ENCODE peak calls at places on chromosomes 1 and 21, in seven cellular contexts. T, Z, B, H, X, I and V are unnamed samples.
A peak's percentile ranks its signal among the peaks of the same experiment; 100 is the strongest.

GRCh38 chr21:44773291-44773932 is 28.2 kb downstream of the UBE2G2 start:
- DNase-seq in I (no peak), Z (no peak), H (no peak), T (peak; percentile 34), X (no peak), B (no peak), V (no peak)

GRCh38 chr1:11680270-11681070 is 478 bp downstream of the MAD2L2 start:
- DNase-seq in I (peak; percentile 72), T (no peak), X (no peak), H (no peak), Z (no peak), B (peak; percentile 22), V (no peak)

GRCh38 chr1:111139234-111139955 is 498 bp downstream of the DRAM2 start:
- DNase-seq in X (peak; percentile 43), Z (no peak), T (peak; percentile 30), B (peak; percentile 58), H (peak; percentile 37), I (peak; percentile 69), V (peak; percentile 73)

GRCh38 chr1:53377438-53377841 is 49.6 kb upstream of the LRP8 start:
- DNase-seq in H (no peak), B (no peak), Z (no peak), X (peak; percentile 14), T (peak; percentile 17), I (no peak), V (no peak)

GRCh38 chr1:228142616-228143203 is 2.6 kb downstream of the GUK1 start:
- DNase-seq in B (no peak), H (no peak), X (no peak), T (peak; percentile 24), I (no peak), Z (no peak), V (no peak)

GRCh38 chr1:197912739-197913494 is 4.3 kb upstream of the LHX9 start:
- DNase-seq in Z (no peak), B (no peak), T (no peak), H (no peak), X (no peak), I (no peak), V (no peak)

GRCh38 chr1:59688976-59689375 is 125.8 kb upstream of the HOOK1 start:
- DNase-seq in H (no peak), T (no peak), X (no peak), I (no peak), B (no peak), Z (no peak), V (no peak)

GRCh38 chr1:95067069-95067468 is 5.7 kb downstream of the ALG14 start:
- DNase-seq in I (no peak), B (no peak), Z (no peak), T (no peak), H (no peak), X (no peak), V (no peak)

GRCh38 chr1:228866498-228866897 is 131.2 kb downstream of the RHOU start:
- DNase-seq in B (no peak), X (no peak), Z (no peak), T (no peak), I (no peak), H (no peak), V (no peak)

GRCh38 chr1:228320394-228320793 is 86.2 kb downstream of the TRIM11 start:
- DNase-seq in Z (no peak), I (no peak), B (no peak), T (no peak), H (no peak), X (no peak), V (no peak)

GRCh38 chr1:106756752-106757151 is 299.7 kb upstream of the PRMT6 start:
- DNase-seq in I (no peak), B (no peak), X (no peak), H (no peak), T (no peak), Z (no peak), V (no peak)

GRCh38 chr1:2112280-2112701 is 62.1 kb downstream of the PRKCZ start:
- DNase-seq in Z (no peak), T (no peak), I (no peak), H (no peak), X (no peak), B (no peak), V (no peak)

GRCh38 chr21:16913010-16913409 is 599.8 kb upstream of the CXADR start:
- DNase-seq in T (no peak), H (no peak), X (no peak), B (no peak), I (no peak), Z (no peak), V (no peak)

GRCh38 chr1:228691926-228692325 is 43.4 kb upstream of the RHOU start:
- DNase-seq in X (no peak), T (peak; percentile 32), H (no peak), I (peak; percentile 44), B (peak; percentile 33), Z (no peak), V (peak; percentile 18)

GRCh38 chr1:174788981-174789380 is 210.8 kb upstream of the CACYBP start:
- DNase-seq in B (peak; percentile 87), I (no peak), T (no peak), Z (no peak), X (no peak), H (no peak), V (no peak)

GRCh38 chr21:45256021-45256911 is 31.4 kb downstream of the POFUT2 start:
- DNase-seq in X (no peak), Z (peak; percentile 86), I (no peak), H (no peak), T (no peak), B (no peak), V (no peak)

GRCh38 chr1:116911166-116911553 is 1.4 kb downstream of the PTGFRN start:
- DNase-seq in H (no peak), Z (no peak), X (no peak), I (no peak), T (no peak), B (no peak), V (no peak)

DNA sequence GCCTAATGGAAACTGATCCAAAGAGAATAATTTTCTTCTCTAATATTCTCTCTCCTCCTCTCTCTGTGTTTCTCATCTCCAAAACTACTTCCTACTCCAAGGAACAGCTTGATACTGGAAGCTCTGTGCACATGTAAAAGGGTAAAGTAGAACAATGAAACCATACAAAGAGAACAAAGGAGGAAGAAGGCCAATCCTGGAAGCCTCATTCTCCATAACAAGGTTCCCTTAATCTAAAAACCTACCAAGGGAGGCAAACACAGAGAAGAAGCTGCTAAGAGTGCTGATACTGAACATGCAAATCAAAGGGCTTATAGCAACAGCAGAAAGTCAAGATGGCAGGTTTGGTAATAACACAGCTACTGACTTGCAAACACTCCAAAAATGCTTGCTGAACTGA is 44.4 kb downstream of the SIPA1L2 start:
- DNase-seq in I (no peak), B (no peak), T (no peak), X (no peak), Z (no peak), H (no peak), V (no peak)
- TF ChIP-seq POLR2A in I (no peak), B (no peak), T (no peak), X (no peak), Z (no peak), H (no peak), V (no peak)

DNA sequence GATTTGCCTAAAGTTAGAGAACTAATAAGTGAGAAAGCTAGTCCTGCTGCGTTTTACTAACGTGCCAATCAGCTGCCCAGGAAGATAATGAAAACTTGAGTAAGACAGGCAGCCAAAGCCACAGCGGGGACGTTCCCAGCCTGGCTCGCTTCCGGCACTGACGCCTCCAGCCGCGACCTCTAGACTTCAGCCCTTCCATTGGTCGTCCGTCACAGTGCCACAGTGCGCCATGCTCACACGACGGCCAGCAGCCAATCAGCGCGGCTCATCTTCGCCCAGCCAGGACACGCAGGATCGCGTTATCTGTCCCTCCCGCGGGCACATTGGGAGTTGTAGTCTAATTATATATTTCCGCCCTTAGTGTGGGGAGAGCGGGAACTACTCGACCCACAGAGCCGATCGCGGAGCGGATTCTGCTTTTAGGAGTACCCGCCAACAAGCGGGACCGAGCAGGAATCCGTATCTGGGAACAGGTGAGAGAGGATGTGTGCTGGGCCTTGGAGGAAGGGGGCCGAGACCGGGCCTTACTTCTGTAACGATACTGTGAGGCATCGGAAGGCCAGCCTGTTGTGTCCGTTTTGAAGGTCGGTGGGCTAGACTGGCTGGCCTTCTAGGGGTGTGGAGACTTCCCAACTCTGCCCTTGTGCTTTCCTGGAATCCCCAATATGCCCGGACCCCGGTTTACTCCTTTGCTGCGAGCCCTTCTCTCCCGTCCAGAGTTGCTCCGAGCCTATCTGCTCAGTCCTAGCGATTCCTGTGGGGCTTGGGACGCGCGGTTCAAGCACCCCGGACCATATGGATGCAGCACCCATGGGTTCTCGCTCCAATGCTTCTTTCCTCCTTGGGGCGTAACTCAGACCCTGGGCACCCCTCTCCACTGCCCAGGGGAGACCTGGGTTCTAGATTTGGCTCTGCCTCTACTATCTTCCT is at the start of gene FDPS:
- DNase-seq in B (peak; percentile 99), H (peak; percentile 94), I (peak; percentile 99), Z (peak; percentile 100), X (peak; percentile 99), T (peak; percentile 99), V (peak; percentile 100)
- TF ChIP-seq POLR2A in B (peak; percentile 84), H (peak; percentile 81), I (peak; percentile 87), Z (no peak), X (peak; percentile 77), T (no peak), V (peak; percentile 91)

DNA sequence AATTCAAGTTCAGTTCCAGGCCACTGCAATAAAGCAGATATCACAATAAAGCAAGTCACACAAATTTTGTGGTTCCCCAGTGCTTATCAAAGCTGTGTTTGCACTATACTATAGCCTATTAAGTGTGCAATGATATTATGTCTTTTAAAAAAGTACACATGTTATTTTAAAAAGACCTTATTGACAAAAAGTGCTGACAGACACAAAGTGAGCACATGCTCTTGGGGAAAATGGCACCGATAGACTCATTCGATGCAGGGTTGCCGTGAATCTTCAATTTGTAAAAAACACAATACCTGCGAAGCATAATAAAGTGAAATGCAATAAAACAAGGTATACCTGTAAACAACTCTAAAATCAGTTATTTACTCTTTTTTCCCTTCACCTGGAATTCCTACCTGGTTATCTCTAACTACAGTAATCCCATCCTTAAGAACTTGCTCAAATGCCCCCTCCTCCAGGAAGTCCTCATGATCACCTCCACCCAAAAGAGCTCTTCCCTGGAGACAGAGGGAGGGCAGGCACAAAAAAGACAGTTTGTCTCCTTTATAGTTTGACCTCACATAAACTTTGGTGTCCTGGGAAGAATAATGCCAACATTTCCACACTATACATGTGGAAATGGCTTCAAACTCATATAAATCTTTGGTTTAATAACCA is 9.7 kb upstream of the C1orf198 start:
- DNase-seq in I (no peak), B (no peak), H (no peak), Z (no peak), T (no peak), X (no peak), V (no peak)
- TF ChIP-seq POLR2A in I (no peak), B (no peak), H (no peak), Z (no peak), T (no peak), X (no peak), V (no peak)

DNA sequence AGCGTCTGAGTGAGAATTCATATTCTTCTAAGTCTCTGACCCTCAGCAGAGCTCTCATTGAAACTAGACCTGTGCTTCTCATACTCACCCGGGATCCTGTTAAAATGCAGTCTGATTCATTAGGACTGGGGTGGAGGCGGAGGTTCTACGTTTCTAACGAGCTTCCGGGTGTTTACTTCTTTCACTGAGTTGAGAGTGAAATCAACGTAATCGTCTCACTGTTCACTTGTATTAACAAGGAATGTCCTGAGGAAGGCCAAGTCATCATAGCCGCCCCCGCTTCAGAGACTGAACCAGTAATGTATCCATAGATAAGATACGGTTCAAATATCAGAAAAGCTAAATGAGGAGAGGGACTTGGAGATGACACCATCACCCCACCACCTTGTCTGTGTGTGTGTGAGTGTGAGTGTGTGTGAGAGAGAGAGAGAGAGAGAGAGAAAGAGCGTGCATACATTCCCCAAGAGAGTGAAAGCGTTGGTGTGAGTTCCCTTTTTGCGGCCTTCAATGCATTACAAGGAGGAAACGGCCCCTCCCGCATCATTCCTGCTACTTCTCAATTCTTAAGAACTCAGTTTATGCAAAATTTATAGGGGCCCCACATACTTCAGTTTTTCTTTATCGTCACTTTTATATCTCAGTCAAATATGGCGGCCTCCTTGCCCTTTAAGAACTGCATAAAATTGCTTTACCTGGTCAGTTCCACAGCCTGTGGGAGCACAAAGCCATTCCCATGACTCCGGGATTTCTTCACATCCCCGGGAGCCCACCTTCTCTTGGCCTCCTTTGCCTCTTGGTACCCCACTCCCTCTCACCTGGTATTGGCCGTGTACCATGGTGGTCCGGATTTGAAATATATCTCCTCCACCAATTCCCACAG is 19.8 kb downstream of the KMO start:
- DNase-seq in Z (no peak), I (no peak), H (no peak), B (peak; percentile 10), X (peak; percentile 42), T (no peak), V (no peak)
- TF ChIP-seq POLR2A in Z (no peak), I (no peak), H (peak; percentile 82), B (no peak), X (no peak), T (no peak), V (no peak)